ENCODE peak calls at places on chromosomes 16 and 17, in ten cellular contexts. One of them, this sample, is unnamed.

GRCh38 chr16:55271945-55272513 is 52.0 kb upstream of the IRX6 start:
- DNase-seq in CD8-positive, alpha-beta T cell: no peak
- DNase-seq in A673: no peak
- DNase-seq in OCI-LY7: no peak
- DNase-seq in heart left ventricle: peak; percentile 64
- DNase-seq in WERI-Rb-1: no peak
- DNase-seq in esophagus muscularis mucosa: peak; percentile 72
- DNase-seq in uterus: no peak
- DNase-seq in tibial artery: no peak
- DNase-seq in PC-9: no peak
- DNase-seq in this sample: no peak

GRCh38 chr16:20114356-20114755 is 40.7 kb upstream of the GPR139 start:
- DNase-seq in CD8-positive, alpha-beta T cell: no peak
- DNase-seq in A673: peak; percentile 19
- DNase-seq in OCI-LY7: no peak
- DNase-seq in heart left ventricle: no peak
- DNase-seq in WERI-Rb-1: no peak
- DNase-seq in esophagus muscularis mucosa: no peak
- DNase-seq in uterus: no peak
- DNase-seq in tibial artery: no peak
- DNase-seq in PC-9: no peak
- DNase-seq in this sample: peak; percentile 82

GRCh38 chr16:79466111-79466510 is 134.4 kb downstream of the MAF start:
- DNase-seq in CD8-positive, alpha-beta T cell: no peak
- DNase-seq in A673: no peak
- DNase-seq in OCI-LY7: no peak
- DNase-seq in heart left ventricle: no peak
- DNase-seq in WERI-Rb-1: no peak
- DNase-seq in esophagus muscularis mucosa: no peak
- DNase-seq in uterus: no peak
- DNase-seq in tibial artery: no peak
- DNase-seq in PC-9: no peak
- DNase-seq in this sample: peak; percentile 65

GRCh38 chr17:72393553-72393952 is 272.7 kb downstream of the SOX9 start:
- DNase-seq in CD8-positive, alpha-beta T cell: no peak
- DNase-seq in A673: no peak
- DNase-seq in OCI-LY7: no peak
- DNase-seq in heart left ventricle: no peak
- DNase-seq in WERI-Rb-1: no peak
- DNase-seq in esophagus muscularis mucosa: no peak
- DNase-seq in uterus: no peak
- DNase-seq in tibial artery: no peak
- DNase-seq in PC-9: peak; percentile 40
- DNase-seq in this sample: peak; percentile 91

GRCh38 chr17:57649731-57650484 is 95.2 kb downstream of the CCDC182 start:
- DNase-seq in CD8-positive, alpha-beta T cell: no peak
- DNase-seq in A673: no peak
- DNase-seq in OCI-LY7: no peak
- DNase-seq in heart left ventricle: no peak
- DNase-seq in WERI-Rb-1: no peak
- DNase-seq in esophagus muscularis mucosa: no peak
- DNase-seq in uterus: no peak
- DNase-seq in tibial artery: no peak
- DNase-seq in PC-9: no peak
- DNase-seq in this sample: no peak

GRCh38 chr16:72846594-72846993 is 201.3 kb downstream of the ZFHX3 start:
- DNase-seq in CD8-positive, alpha-beta T cell: no peak
- DNase-seq in A673: no peak
- DNase-seq in OCI-LY7: no peak
- DNase-seq in heart left ventricle: no peak
- DNase-seq in WERI-Rb-1: no peak
- DNase-seq in esophagus muscularis mucosa: no peak
- DNase-seq in uterus: no peak
- DNase-seq in tibial artery: no peak
- DNase-seq in PC-9: no peak
- DNase-seq in this sample: no peak

GRCh38 chr17:34503804-34504203 is 75.6 kb upstream of the TMEM132E start:
- DNase-seq in CD8-positive, alpha-beta T cell: no peak
- DNase-seq in A673: no peak
- DNase-seq in OCI-LY7: no peak
- DNase-seq in heart left ventricle: peak; percentile 38
- DNase-seq in WERI-Rb-1: peak; percentile 39
- DNase-seq in esophagus muscularis mucosa: no peak
- DNase-seq in uterus: no peak
- DNase-seq in tibial artery: no peak
- DNase-seq in PC-9: no peak
- DNase-seq in this sample: no peak

GRCh38 chr17:76547183-76547641 is 7.4 kb downstream of the PRCD start:
- DNase-seq in CD8-positive, alpha-beta T cell: peak; percentile 55
- DNase-seq in A673: peak; percentile 91
- DNase-seq in OCI-LY7: peak; percentile 91
- DNase-seq in heart left ventricle: peak; percentile 74
- DNase-seq in WERI-Rb-1: peak; percentile 91
- DNase-seq in esophagus muscularis mucosa: no peak
- DNase-seq in uterus: peak; percentile 57
- DNase-seq in tibial artery: peak; percentile 70
- DNase-seq in PC-9: peak; percentile 47
- DNase-seq in this sample: no peak

GRCh38 chr17:65533056-65533745 is 28.2 kb downstream of the AXIN2 start:
- DNase-seq in CD8-positive, alpha-beta T cell: no peak
- DNase-seq in A673: no peak
- DNase-seq in OCI-LY7: no peak
- DNase-seq in heart left ventricle: no peak
- DNase-seq in WERI-Rb-1: no peak
- DNase-seq in esophagus muscularis mucosa: no peak
- DNase-seq in uterus: no peak
- DNase-seq in tibial artery: peak; percentile 43
- DNase-seq in PC-9: no peak
- DNase-seq in this sample: no peak

GRCh38 chr16:88355389-88356123 is 27.2 kb upstream of the ZNF469 start:
- DNase-seq in CD8-positive, alpha-beta T cell: no peak
- DNase-seq in A673: no peak
- DNase-seq in OCI-LY7: no peak
- DNase-seq in heart left ventricle: no peak
- DNase-seq in WERI-Rb-1: no peak
- DNase-seq in esophagus muscularis mucosa: no peak
- DNase-seq in uterus: no peak
- DNase-seq in tibial artery: no peak
- DNase-seq in PC-9: no peak
- DNase-seq in this sample: no peak

GRCh38 chr16:84643677-84644076 is 4.6 kb upstream of the KLHL36 start:
- DNase-seq in CD8-positive, alpha-beta T cell: no peak
- DNase-seq in A673: no peak
- DNase-seq in OCI-LY7: peak; percentile 89
- DNase-seq in heart left ventricle: no peak
- DNase-seq in WERI-Rb-1: no peak
- DNase-seq in esophagus muscularis mucosa: no peak
- DNase-seq in uterus: no peak
- DNase-seq in tibial artery: no peak
- DNase-seq in PC-9: no peak
- DNase-seq in this sample: peak; percentile 40

GRCh38 chr16:84177740-84178070 is 9.2 kb downstream of the TAF1C start:
- DNase-seq in CD8-positive, alpha-beta T cell: no peak
- DNase-seq in A673: no peak
- DNase-seq in OCI-LY7: no peak
- DNase-seq in heart left ventricle: no peak
- DNase-seq in WERI-Rb-1: no peak
- DNase-seq in esophagus muscularis mucosa: no peak
- DNase-seq in uterus: no peak
- DNase-seq in tibial artery: no peak
- DNase-seq in PC-9: no peak
- DNase-seq in this sample: peak; percentile 46

GRCh38 chr17:73547790-73548189 is 96.5 kb downstream of the SDK2 start:
- DNase-seq in CD8-positive, alpha-beta T cell: no peak
- DNase-seq in A673: no peak
- DNase-seq in OCI-LY7: no peak
- DNase-seq in heart left ventricle: no peak
- DNase-seq in WERI-Rb-1: no peak
- DNase-seq in esophagus muscularis mucosa: no peak
- DNase-seq in uterus: no peak
- DNase-seq in tibial artery: no peak
- DNase-seq in PC-9: no peak
- DNase-seq in this sample: no peak

GRCh38 chr17:34527908-34528470 is 51.4 kb upstream of the TMEM132E start:
- DNase-seq in CD8-positive, alpha-beta T cell: no peak
- DNase-seq in A673: no peak
- DNase-seq in OCI-LY7: peak; percentile 13
- DNase-seq in heart left ventricle: no peak
- DNase-seq in WERI-Rb-1: no peak
- DNase-seq in esophagus muscularis mucosa: no peak
- DNase-seq in uterus: no peak
- DNase-seq in tibial artery: no peak
- DNase-seq in PC-9: no peak
- DNase-seq in this sample: no peak

GRCh38 chr17:78378225-78379133 is at the start of gene PGS1:
- DNase-seq in CD8-positive, alpha-beta T cell: peak; percentile 81
- DNase-seq in A673: peak; percentile 87
- DNase-seq in OCI-LY7: peak; percentile 90
- DNase-seq in heart left ventricle: peak; percentile 86
- DNase-seq in WERI-Rb-1: peak; percentile 87
- DNase-seq in esophagus muscularis mucosa: no peak
- DNase-seq in uterus: peak; percentile 79
- DNase-seq in tibial artery: peak; percentile 84
- DNase-seq in PC-9: peak; percentile 70
- DNase-seq in this sample: peak; percentile 68

GRCh38 chr17:76872874-76873221 is 4.6 kb downstream of the MGAT5B start:
- DNase-seq in CD8-positive, alpha-beta T cell: no peak
- DNase-seq in A673: no peak
- DNase-seq in OCI-LY7: no peak
- DNase-seq in heart left ventricle: no peak
- DNase-seq in WERI-Rb-1: no peak
- DNase-seq in esophagus muscularis mucosa: no peak
- DNase-seq in uterus: no peak
- DNase-seq in tibial artery: no peak
- DNase-seq in PC-9: no peak
- DNase-seq in this sample: no peak

GRCh38 chr17:43813386-43813785 is 19.6 kb downstream of the MPP3 start:
- DNase-seq in CD8-positive, alpha-beta T cell: no peak
- DNase-seq in A673: no peak
- DNase-seq in OCI-LY7: no peak
- DNase-seq in heart left ventricle: no peak
- DNase-seq in WERI-Rb-1: no peak
- DNase-seq in esophagus muscularis mucosa: no peak
- DNase-seq in uterus: no peak
- DNase-seq in tibial artery: no peak
- DNase-seq in PC-9: peak; percentile 47
- DNase-seq in this sample: no peak

GRCh38 chr16:56370836-56371235 is 54.5 kb downstream of the AMFR start:
- DNase-seq in CD8-positive, alpha-beta T cell: no peak
- DNase-seq in A673: no peak
- DNase-seq in OCI-LY7: no peak
- DNase-seq in heart left ventricle: no peak
- DNase-seq in WERI-Rb-1: no peak
- DNase-seq in esophagus muscularis mucosa: peak; percentile 50
- DNase-seq in uterus: no peak
- DNase-seq in tibial artery: no peak
- DNase-seq in PC-9: peak; percentile 73
- DNase-seq in this sample: no peak
- H3K27ac ChIP-seq in CD8-positive, alpha-beta T cell: no peak overlapping the region
- H3K27ac ChIP-seq in A673: no peak overlapping the region
- H3K27ac ChIP-seq in OCI-LY7: no peak overlapping the region
- H3K27ac ChIP-seq in heart left ventricle: peak overlapping the region; percentile 35
- H3K27ac ChIP-seq in WERI-Rb-1: no peak overlapping the region
- H3K27ac ChIP-seq in esophagus muscularis mucosa: peak overlapping the region; percentile 43
- H3K27ac ChIP-seq in uterus: peak overlapping the region; percentile 23
- H3K27ac ChIP-seq in tibial artery: no peak overlapping the region
- H3K27ac ChIP-seq in PC-9: peak overlapping the region; percentile 49
- H3K27ac ChIP-seq in this sample: no peak overlapping the region

GRCh38 chr16:2205104-2205966 is at the start of gene MLST8:
- DNase-seq in CD8-positive, alpha-beta T cell: peak; percentile 89
- DNase-seq in A673: peak; percentile 92
- DNase-seq in OCI-LY7: peak; percentile 92
- DNase-seq in heart left ventricle: peak; percentile 89
- DNase-seq in WERI-Rb-1: peak; percentile 77
- DNase-seq in esophagus muscularis mucosa: peak; percentile 96
- DNase-seq in uterus: peak; percentile 89
- DNase-seq in tibial artery: peak; percentile 92
- DNase-seq in PC-9: peak; percentile 90
- DNase-seq in this sample: peak; percentile 91
- TF ChIP-seq CTCF in CD8-positive, alpha-beta T cell: no peak
- TF ChIP-seq CTCF in A673: no peak
- TF ChIP-seq CTCF in OCI-LY7: peak; percentile 29
- TF ChIP-seq CTCF in heart left ventricle: no peak
- TF ChIP-seq CTCF in WERI-Rb-1: no peak
- TF ChIP-seq CTCF in esophagus muscularis mucosa: peak; percentile 22
- TF ChIP-seq CTCF in uterus: no peak
- TF ChIP-seq CTCF in tibial artery: no peak
- TF ChIP-seq CTCF in PC-9: peak; percentile 18
- TF ChIP-seq CTCF in this sample: no peak

GRCh38 chr17:44906987-44907681 is 7.9 kb upstream of the EFTUD2 start:
- DNase-seq in CD8-positive, alpha-beta T cell: no peak
- DNase-seq in A673: no peak
- DNase-seq in OCI-LY7: no peak
- DNase-seq in heart left ventricle: no peak
- DNase-seq in WERI-Rb-1: no peak
- DNase-seq in esophagus muscularis mucosa: no peak
- DNase-seq in uterus: no peak
- DNase-seq in tibial artery: no peak
- DNase-seq in PC-9: no peak
- DNase-seq in this sample: no peak
- H3K27ac ChIP-seq in CD8-positive, alpha-beta T cell: no peak overlapping the region
- H3K27ac ChIP-seq in A673: no peak overlapping the region
- H3K27ac ChIP-seq in OCI-LY7: no peak overlapping the region
- H3K27ac ChIP-seq in heart left ventricle: no peak overlapping the region
- H3K27ac ChIP-seq in WERI-Rb-1: no peak overlapping the region
- H3K27ac ChIP-seq in esophagus muscularis mucosa: no peak overlapping the region
- H3K27ac ChIP-seq in uterus: no peak overlapping the region
- H3K27ac ChIP-seq in tibial artery: no peak overlapping the region
- H3K27ac ChIP-seq in PC-9: peak overlapping the region; percentile 86
- H3K27ac ChIP-seq in this sample: peak overlapping the region; percentile 80

GRCh38 chr16:16169615-16170014 is 53.7 kb downstream of the ABCC6 start:
- DNase-seq in CD8-positive, alpha-beta T cell: no peak
- DNase-seq in A673: no peak
- DNase-seq in OCI-LY7: no peak
- DNase-seq in heart left ventricle: no peak
- DNase-seq in WERI-Rb-1: no peak
- DNase-seq in esophagus muscularis mucosa: no peak
- DNase-seq in uterus: no peak
- DNase-seq in tibial artery: no peak
- DNase-seq in PC-9: no peak
- DNase-seq in this sample: no peak

GRCh38 chr16:16166085-16166484 is 57.2 kb downstream of the ABCC6 start:
- DNase-seq in CD8-positive, alpha-beta T cell: no peak
- DNase-seq in A673: no peak
- DNase-seq in OCI-LY7: no peak
- DNase-seq in heart left ventricle: no peak
- DNase-seq in WERI-Rb-1: no peak
- DNase-seq in esophagus muscularis mucosa: no peak
- DNase-seq in uterus: no peak
- DNase-seq in tibial artery: no peak
- DNase-seq in PC-9: no peak
- DNase-seq in this sample: no peak

GRCh38 chr16:16166952-16167351 is 56.3 kb downstream of the ABCC6 start:
- DNase-seq in CD8-positive, alpha-beta T cell: no peak
- DNase-seq in A673: no peak
- DNase-seq in OCI-LY7: no peak
- DNase-seq in heart left ventricle: no peak
- DNase-seq in WERI-Rb-1: no peak
- DNase-seq in esophagus muscularis mucosa: no peak
- DNase-seq in uterus: no peak
- DNase-seq in tibial artery: no peak
- DNase-seq in PC-9: no peak
- DNase-seq in this sample: no peak

GRCh38 chr16:16171332-16171919 is 51.9 kb downstream of the ABCC6 start:
- DNase-seq in CD8-positive, alpha-beta T cell: no peak
- DNase-seq in A673: no peak
- DNase-seq in OCI-LY7: no peak
- DNase-seq in heart left ventricle: no peak
- DNase-seq in WERI-Rb-1: no peak
- DNase-seq in esophagus muscularis mucosa: no peak
- DNase-seq in uterus: no peak
- DNase-seq in tibial artery: no peak
- DNase-seq in PC-9: no peak
- DNase-seq in this sample: no peak

GRCh38 chr16:16167927-16168326 is 55.4 kb downstream of the ABCC6 start:
- DNase-seq in CD8-positive, alpha-beta T cell: no peak
- DNase-seq in A673: no peak
- DNase-seq in OCI-LY7: no peak
- DNase-seq in heart left ventricle: no peak
- DNase-seq in WERI-Rb-1: no peak
- DNase-seq in esophagus muscularis mucosa: no peak
- DNase-seq in uterus: no peak
- DNase-seq in tibial artery: no peak
- DNase-seq in PC-9: no peak
- DNase-seq in this sample: no peak
- TF ChIP-seq CTCF in CD8-positive, alpha-beta T cell: no peak
- TF ChIP-seq CTCF in A673: no peak
- TF ChIP-seq CTCF in OCI-LY7: peak; percentile 46
- TF ChIP-seq CTCF in heart left ventricle: no peak
- TF ChIP-seq CTCF in WERI-Rb-1: no peak
- TF ChIP-seq CTCF in esophagus muscularis mucosa: no peak
- TF ChIP-seq CTCF in uterus: no peak
- TF ChIP-seq CTCF in tibial artery: no peak
- TF ChIP-seq CTCF in PC-9: no peak
- TF ChIP-seq CTCF in this sample: no peak